ENCODE peak calls at places on chromosomes 3 and 15, in four cellular contexts. K is pancreas, O is hippocampal formation, S is T-helper 2 cell. U is an unnamed sample.

GRCh38 chr3:100340527-100340926 is 6.0 kb downstream of the NIT2 start:
- DNase-seq in O (no peak), K (no peak), S (no peak), U (no peak)

GRCh38 chr3:173553635-173554280 is 156.2 kb downstream of the NLGN1 start:
- DNase-seq in K (no peak), O (peak), S (no peak), U (no peak)

GRCh38 chr3:23748398-23749110 is 57.2 kb upstream of the UBE2E1 start:
- DNase-seq in O (no peak), S (no peak), K (no peak), U (no peak)

GRCh38 chr15:68706256-68706655 is 114.4 kb downstream of the ANP32A start:
- DNase-seq in K (no peak), S (no peak), O (no peak), U (no peak)

GRCh38 chr3:184525337-184526157 is 36.0 kb upstream of the EPHB3 start:
- DNase-seq in K (peak), S (no peak), O (no peak), U (no peak)

GRCh38 chr15:89575656-89576416 is 567 bp downstream of the TICRR start:
- DNase-seq in K (no peak), S (no peak), O (no peak), U (no peak)

GRCh38 chr15:100873029-100873677 is 6.5 kb upstream of the ALDH1A3 start:
- DNase-seq in S (peak), K (peak), O (peak), U (no peak)

GRCh38 chr3:54853573-54854404 is 74.1 kb downstream of the LRTM1 start:
- DNase-seq in K (peak), O (peak), S (no peak), U (peak)

GRCh38 chr3:21392521-21392920 is 358.5 kb downstream of the ZNF385D start:
- DNase-seq in O (no peak), K (no peak), S (no peak), U (no peak)

GRCh38 chr15:30956216-30956803 is 35.1 kb downstream of the MTMR10 start:
- DNase-seq in S (no peak), O (no peak), K (no peak), U (no peak)

GRCh38 chr3:132360717-132361116 is 43.5 kb downstream of the ACP3 start:
- DNase-seq in S (no peak), O (no peak), K (no peak), U (no peak)

GRCh38 chr3:132783152-132783551 is 60.9 kb upstream of the NPHP3 start:
- DNase-seq in O (no peak), S (no peak), K (no peak), U (no peak)

GRCh38 chr3:147305533-147306241 is 100.7 kb downstream of the ZIC4 start:
- DNase-seq in O (no peak), S (no peak), K (no peak), U (no peak)

GRCh38 chr3:5053021-5053831 is 68.9 kb upstream of the ARL8B start:
- DNase-seq in S (no peak), O (no peak), K (no peak), U (no peak)

GRCh38 chr3:129023909-129024308 is 22.8 kb downstream of the EFCC1 start:
- DNase-seq in S (no peak), K (no peak), O (no peak), U (no peak)

GRCh38 chr15:62934236-62934971 is 108.1 kb upstream of the TPM1 start:
- DNase-seq in O (no peak), S (no peak), K (no peak), U (no peak)

GRCh38 chr3:49673131-49673714 is 928 bp upstream of the APEH start:
- DNase-seq in S (no peak), K (no peak), O (no peak), U (no peak)

GRCh38 chr3:136783708-136784191 is 31.6 kb upstream of the STAG1 start:
- DNase-seq in K (no peak), O (no peak), S (no peak), U (no peak)

GRCh38 chr3:69675773-69676660 is 63.2 kb upstream of the MITF start:
- DNase-seq in O (no peak), S (no peak), K (no peak), U (no peak)

GRCh38 chr3:134334901-134335280 is 39.4 kb downstream of the AMOTL2 start:
- DNase-seq in K (no peak), S (no peak), O (no peak), U (peak)

GRCh38 chr3:99499235-99499798 is 139.1 kb upstream of the COL8A1 start:
- DNase-seq in K (no peak), S (no peak), O (peak), U (no peak)

GRCh38 chr15:69305204-69305931 is 6.7 kb downstream of the PAQR5 start:
- DNase-seq in K (peak), O (no peak), S (no peak), U (peak)

GRCh38 chr3:57164217-57164605 is 942 bp downstream of the IL17RD start:
- DNase-seq in K (peak), O (no peak), S (no peak), U (no peak)

GRCh38 chr15:40357723-40358491 is at the start of gene DISP2:
- DNase-seq in K (peak), S (peak), O (peak), U (peak)

GRCh38 chr3:128006471-128007424 is 45.5 kb upstream of the SEC61A1 start:
- DNase-seq in K (no peak), S (no peak), O (no peak), U (no peak)

GRCh38 chr3:47016934-47017435 is 37.5 kb downstream of the NBEAL2 start:
- DNase-seq in S (no peak), K (no peak), O (no peak), U (no peak)

GRCh38 chr3:123353227-123353851 is 95.6 kb downstream of the ADCY5 start:
- DNase-seq in O (no peak), K (no peak), S (no peak), U (no peak)

GRCh38 chr15:48177875-48178611 is at the start of gene MYEF2:
- DNase-seq in S (peak), K (peak), O (peak), U (peak)

GRCh38 chr3:27590437-27591320 is 106.5 kb upstream of the SLC4A7 start:
- DNase-seq in O (peak), S (no peak), K (no peak), U (no peak)

GRCh38 chr15:25171856-25172687 is 217.3 kb downstream of the SNRPN start:
- DNase-seq in K (peak), S (peak), O (no peak), U (peak)

GRCh38 chr15:83850846-83851245 is 196.9 kb downstream of the ADAMTSL3 start:
- DNase-seq in O (no peak), S (no peak), K (no peak), U (no peak)

GRCh38 chr15:73873889-73874511 is 636 bp downstream of the TBC1D21 start:
- DNase-seq in K (no peak), S (no peak), O (no peak), U (peak)

GRCh38 chr3:67077656-67078055 is 79.5 kb downstream of the KBTBD8 start:
- DNase-seq in K (no peak), O (no peak), S (no peak), U (no peak)

GRCh38 chr3:115272036-115272824 is 125.1 kb upstream of the ZBTB20 start:
- DNase-seq in S (no peak), K (no peak), O (peak), U (no peak)

GRCh38 chr3:155386306-155386705 is 92.8 kb upstream of the STRIT1 start:
- DNase-seq in K (no peak), S (no peak), O (no peak), U (no peak)

GRCh38 chr15:74173545-74174215 is at the start of gene ISLR:
- DNase-seq in O (no peak), S (no peak), K (peak), U (peak)

GRCh38 chr15:92920595-92921169 is 20.6 kb downstream of the CHD2 start:
- DNase-seq in K (no peak), S (no peak), O (no peak), U (no peak)

GRCh38 chr15:100372695-100373036 is 30.9 kb upstream of the ADAMTS17 start:
- DNase-seq in K (no peak), S (no peak), O (no peak), U (no peak)